ENCODE peak calls at places on chromosome 11, in seven cellular contexts. A is HCT116, V is H1, M is SK-N-SH, Y is GM12878, N is K562, H is HepG2. S is an unnamed sample.

GRCh38 chr11:61021661-61022212 is 50.3 kb downstream of the CD6 start:
- DNase-seq in A (no peak), V (peak), M (no peak), Y (no peak), N (peak), H (no peak), S (peak)

GRCh38 chr11:102144357-102145342 is 34.4 kb downstream of the YAP1 start:
- DNase-seq in A (no peak), V (no peak), M (no peak), Y (no peak), N (no peak), H (peak), S (no peak)

GRCh38 chr11:124863826-124864165 is 1.4 kb upstream of the ROBO3 start:
- DNase-seq in A (no peak), V (no peak), M (no peak), Y (no peak), N (peak), H (no peak), S (peak)

GRCh38 chr11:121445071-121445768 is 6.9 kb upstream of the SORL1 start:
- DNase-seq in A (no peak), V (no peak), M (no peak), Y (no peak), N (no peak), H (no peak), S (no peak)

GRCh38 chr11:134725939-134726639 is 314.0 kb upstream of the B3GAT1 start:
- DNase-seq in A (peak), V (no peak), M (peak), Y (no peak), N (peak), H (peak), S (peak)

GRCh38 chr11:125398994-125399638 is 96.9 kb downstream of the FEZ1 start:
- DNase-seq in A (no peak), V (no peak), M (peak), Y (no peak), N (no peak), H (no peak), S (no peak)

GRCh38 chr11:134045799-134046635 is 22.9 kb upstream of the JAM3 start:
- DNase-seq in A (no peak), V (no peak), M (peak), Y (no peak), N (no peak), H (no peak), S (peak)

GRCh38 chr11:46001427-46002049 is 79.1 kb downstream of the LARGE2 start:
- DNase-seq in A (no peak), V (no peak), M (no peak), Y (no peak), N (no peak), H (no peak), S (no peak)

GRCh38 chr11:74701351-74701750 is 29.9 kb downstream of the CHRDL2 start:
- DNase-seq in A (peak), V (peak), M (no peak), Y (no peak), N (peak), H (peak), S (peak)

GRCh38 chr11:45213316-45213665 is 66.9 kb downstream of the PRDM11 start:
- DNase-seq in A (no peak), V (no peak), M (no peak), Y (no peak), N (no peak), H (no peak), S (no peak)

GRCh38 chr11:43987384-43988039 is 45.1 kb downstream of the C11orf96 start:
- DNase-seq in A (no peak), V (no peak), M (peak), Y (no peak), N (no peak), H (no peak), S (no peak)

GRCh38 chr11:61816736-61817455 is at the start of gene FADS1:
- DNase-seq in A (peak), V (peak), M (peak), Y (peak), N (peak), H (peak), S (peak)

GRCh38 chr11:114318361-114318760 is 22.2 kb downstream of the NNMT start:
- DNase-seq in A (no peak), V (no peak), M (no peak), Y (no peak), N (no peak), H (no peak), S (no peak)

GRCh38 chr11:34308821-34309585 is 48.8 kb downstream of the ABTB2 start:
- DNase-seq in A (no peak), V (no peak), M (no peak), Y (no peak), N (no peak), H (peak), S (peak)

GRCh38 chr11:72222907-72223614 is 1.5 kb upstream of the INPPL1 start:
- DNase-seq in A (peak), V (peak), M (peak), Y (peak), N (peak), H (peak), S (peak)

GRCh38 chr11:46278387-46279173 is 1.1 kb downstream of the CREB3L1 start:
- DNase-seq in A (no peak), V (no peak), M (peak), Y (no peak), N (peak), H (no peak), S (no peak)

GRCh38 chr11:3860360-3860759 is 4.9 kb downstream of the STIM1 start:
- DNase-seq in A (no peak), V (no peak), M (no peak), Y (no peak), N (no peak), H (no peak), S (no peak)

GRCh38 chr11:8917157-8917820 is 6.3 kb downstream of the AKIP1 start:
- DNase-seq in A (no peak), V (no peak), M (no peak), Y (no peak), N (no peak), H (peak), S (peak)

GRCh38 chr11:69642913-69643632 is 2.1 kb downstream of the CCND1 start:
- DNase-seq in A (no peak), V (no peak), M (peak), Y (no peak), N (peak), H (peak), S (peak)

GRCh38 chr11:12120031-12121008 is 9.9 kb downstream of the MICAL2 start:
- DNase-seq in A (no peak), V (no peak), M (no peak), Y (no peak), N (no peak), H (peak), S (no peak)

GRCh38 chr11:31757245-31757835 is 53.8 kb downstream of the PAX6 start:
- DNase-seq in A (no peak), V (no peak), M (no peak), Y (no peak), N (no peak), H (no peak), S (no peak)

GRCh38 chr11:74316772-74317505 is 5.5 kb upstream of the P4HA3 start:
- DNase-seq in A (no peak), V (no peak), M (no peak), Y (no peak), N (no peak), H (no peak), S (no peak)

GRCh38 chr11:14320020-14320419 is 39.0 kb downstream of the RRAS2 start:
- DNase-seq in A (no peak), V (no peak), M (no peak), Y (peak), N (no peak), H (no peak), S (no peak)

GRCh38 chr11:117547911-117548310 is 220.3 kb downstream of the CEP164 start:
- DNase-seq in A (no peak), V (no peak), M (no peak), Y (no peak), N (no peak), H (no peak), S (no peak)

GRCh38 chr11:45036733-45037132 is 86.0 kb upstream of the TP53I11 start:
- DNase-seq in A (no peak), V (no peak), M (no peak), Y (no peak), N (no peak), H (no peak), S (no peak)

GRCh38 chr11:122882809-122883681 is 486 bp downstream of the JHY start:
- DNase-seq in A (peak), V (no peak), M (peak), Y (no peak), N (peak), H (peak), S (peak)

GRCh38 chr11:61516675-61517516 is 8.3 kb downstream of the LRRC10B start:
- DNase-seq in A (no peak), V (no peak), M (peak), Y (no peak), N (peak), H (peak), S (no peak)

GRCh38 chr11:36009469-36009868 is 65.6 kb downstream of the LDLRAD3 start:
- DNase-seq in A (no peak), V (no peak), M (no peak), Y (no peak), N (no peak), H (no peak), S (no peak)

GRCh38 chr11:120259988-120260565 is 20.1 kb downstream of the POU2F3 start:
- DNase-seq in A (no peak), V (no peak), M (no peak), Y (no peak), N (no peak), H (no peak), S (peak)

GRCh38 chr11:10751581-10751940 is 515 bp downstream of the CTR9 start:
- DNase-seq in A (no peak), V (no peak), M (no peak), Y (no peak), N (no peak), H (no peak), S (no peak)

GRCh38 chr11:64536396-64536935 is 54.6 kb upstream of the SLC22A12 start:
- DNase-seq in A (no peak), V (no peak), M (no peak), Y (no peak), N (no peak), H (no peak), S (no peak)

GRCh38 chr11:27456140-27456801 is 16.3 kb downstream of the LGR4 start:
- DNase-seq in A (no peak), V (no peak), M (no peak), Y (no peak), N (no peak), H (peak), S (no peak)
- TF ChIP-seq JUND in A (no peak), V (no peak), M (peak), Y (no peak), N (no peak), H (no peak), S (no peak)

GRCh38 chr11:23079382-23079813 is 219.1 kb upstream of the CCDC179 start:
- DNase-seq in A (no peak), V (no peak), M (no peak), Y (no peak), N (no peak), H (no peak), S (no peak)

DNA sequence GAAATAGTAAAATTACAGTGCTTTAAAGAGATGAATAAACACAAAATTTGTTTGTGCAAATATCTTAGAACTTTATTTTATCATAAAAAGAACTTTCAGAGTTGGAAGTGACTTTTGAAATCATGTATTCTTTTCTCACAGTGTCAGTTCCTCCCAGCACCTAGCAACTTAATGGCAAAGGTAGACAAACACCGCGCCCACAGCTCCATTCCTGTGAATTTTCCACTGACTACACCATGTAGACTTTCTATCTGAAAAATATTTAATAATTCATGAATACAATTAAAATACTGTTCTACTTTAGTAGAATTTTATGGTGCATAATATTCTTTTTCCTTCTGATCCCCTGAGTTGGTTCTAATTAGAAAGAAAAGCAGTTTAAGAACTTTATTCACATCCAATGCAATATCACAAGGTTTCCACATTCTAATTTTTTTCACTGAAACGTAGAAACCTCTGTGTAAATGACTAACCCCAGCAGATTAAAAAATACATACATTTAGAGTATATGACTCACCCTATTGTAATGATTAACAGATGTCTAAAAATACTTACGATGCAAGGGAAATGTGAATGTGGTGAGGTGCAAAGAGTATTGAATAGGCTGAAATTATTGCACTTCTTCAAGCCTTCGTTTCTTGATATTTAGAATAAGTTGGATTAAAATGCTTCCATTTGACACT is 218.2 kb upstream of the CCDC179 start:
- DNase-seq in A (no peak), V (no peak), M (no peak), Y (no peak), N (no peak), H (no peak), S (no peak)
- TF ChIP-seq JUND in A (no peak), V (no peak), M (peak), Y (peak), N (no peak), H (no peak), S (no peak)

DNA sequence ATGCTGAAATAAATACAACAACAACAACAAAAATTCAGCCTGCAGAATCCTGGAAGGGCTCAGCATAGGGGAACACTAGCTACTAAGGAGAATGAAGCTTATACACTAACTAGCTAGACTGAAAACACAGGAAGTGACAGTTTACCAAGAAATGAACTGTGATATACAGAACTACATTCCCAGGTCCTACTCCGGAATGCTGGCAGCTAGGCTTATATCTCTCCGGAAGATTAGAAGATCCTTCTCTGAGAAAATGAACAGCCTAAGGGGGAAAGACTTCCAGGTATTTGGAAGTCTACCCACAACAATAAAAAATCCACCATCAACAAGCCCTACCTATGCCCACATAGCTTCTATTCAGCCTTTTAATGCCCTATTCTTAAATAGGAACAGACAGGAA is 31.0 kb downstream of the CCDC34 start:
- DNase-seq in A (no peak), V (no peak), M (no peak), Y (no peak), N (no peak), H (peak), S (no peak)
- TF ChIP-seq JUND in A (no peak), V (no peak), M (no peak), Y (no peak), N (no peak), H (no peak), S (no peak)

DNA sequence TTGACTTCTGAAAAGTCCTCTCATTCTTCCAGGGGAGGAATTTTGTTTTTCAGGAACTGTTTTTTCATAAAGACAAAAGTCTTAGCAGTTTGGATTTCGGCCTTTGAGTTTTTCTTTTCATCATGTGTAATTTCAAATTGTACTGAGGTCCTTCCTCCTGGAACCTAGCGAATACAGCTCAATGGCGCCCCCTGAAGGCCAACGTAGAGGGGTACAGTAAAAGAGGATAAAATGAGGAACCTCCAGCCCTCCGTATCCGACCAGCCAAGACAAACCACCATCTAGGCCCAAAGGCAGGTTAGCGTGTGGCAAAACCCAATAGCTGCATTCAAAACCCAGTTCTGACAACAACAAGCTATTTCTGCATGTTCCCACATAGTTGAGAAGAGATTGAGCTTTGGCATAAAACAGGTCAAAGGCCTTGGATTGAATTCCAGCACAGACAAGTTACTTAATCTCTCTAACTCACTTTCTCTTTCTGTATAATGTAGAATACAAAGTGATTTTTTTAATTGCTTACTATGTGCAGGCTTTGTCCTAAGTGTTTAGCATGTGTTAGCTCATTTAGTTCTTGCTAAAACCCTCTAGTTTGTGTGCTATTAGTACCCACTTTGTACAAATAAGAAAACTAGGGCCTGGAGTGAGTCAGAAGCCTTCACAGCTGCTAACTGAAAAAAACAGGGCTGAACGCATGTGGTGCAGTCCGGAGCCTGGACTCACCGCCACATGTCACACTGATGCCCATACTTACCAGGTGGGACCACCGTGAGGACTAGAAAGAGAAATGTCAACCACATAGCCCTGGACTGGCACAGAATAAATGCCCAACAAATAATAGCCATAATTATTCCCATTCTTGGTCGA is 43.2 kb upstream of the ETS1 start:
- DNase-seq in A (peak), V (peak), M (peak), Y (peak), N (peak), H (peak), S (peak)
- TF ChIP-seq JUND in A (no peak), V (no peak), M (no peak), Y (no peak), N (no peak), H (no peak), S (no peak)

GRCh38 chr11:92794783-92795182 is 174.7 kb upstream of the MTNR1B start:
- DNase-seq in A (no peak), V (no peak), M (no peak), Y (no peak), N (no peak), H (no peak), S (no peak)

GRCh38 chr11:92790376-92790775 is 179.1 kb upstream of the MTNR1B start:
- DNase-seq in A (no peak), V (no peak), M (no peak), Y (no peak), N (no peak), H (no peak), S (no peak)

GRCh38 chr11:92791886-92792285 is 177.6 kb upstream of the MTNR1B start:
- DNase-seq in A (no peak), V (no peak), M (no peak), Y (no peak), N (no peak), H (no peak), S (no peak)

GRCh38 chr11:92789761-92790160 is 179.7 kb upstream of the MTNR1B start:
- DNase-seq in A (no peak), V (no peak), M (no peak), Y (no peak), N (no peak), H (no peak), S (no peak)

GRCh38 chr11:92793189-92793588 is 176.3 kb upstream of the MTNR1B start:
- DNase-seq in A (no peak), V (no peak), M (no peak), Y (no peak), N (no peak), H (no peak), S (no peak)
- TF ChIP-seq JUND in A (no peak), V (no peak), M (no peak), Y (no peak), N (no peak), H (no peak), S (no peak)

GRCh38 chr11:126606484-126606883 is 251.0 kb downstream of the ST3GAL4 start:
- DNase-seq in A (no peak), V (no peak), M (no peak), Y (no peak), N (no peak), H (no peak), S (no peak)

GRCh38 chr11:126602349-126602940 is 247.0 kb downstream of the ST3GAL4 start:
- DNase-seq in A (no peak), V (no peak), M (no peak), Y (no peak), N (no peak), H (no peak), S (no peak)

GRCh38 chr11:126602993-126603392 is 247.5 kb downstream of the ST3GAL4 start:
- DNase-seq in A (no peak), V (no peak), M (no peak), Y (no peak), N (no peak), H (no peak), S (no peak)

GRCh38 chr11:126603486-126603885 is 248.0 kb downstream of the ST3GAL4 start:
- DNase-seq in A (no peak), V (no peak), M (no peak), Y (no peak), N (no peak), H (no peak), S (no peak)

GRCh38 chr11:126604461-126604860 is 249.0 kb downstream of the ST3GAL4 start:
- DNase-seq in A (no peak), V (no peak), M (no peak), Y (no peak), N (no peak), H (no peak), S (no peak)
- TF ChIP-seq JUND in A (no peak), V (no peak), M (no peak), Y (no peak), N (no peak), H (no peak), S (no peak)

S was measured in T47D.